ENCODE peak calls at places on chromosomes 13 and 19, in five cellular contexts. R is prostate gland; B is stimulated activated naive B cell treated with anti-CD40 and anti-IgM and Interleukin-4, amounts not matched to agents 10 μg/mL and 1 μg/mL and 100 μg/mL, for 72 hours; A is MCF 10A; W is T-helper 22 cell. Y is an unnamed sample.

GRCh38 chr13:50357586-50358118 is 342.4 kb downstream of the KCNRG start:
- DNase-seq in R (peak; percentile 88), B (no peak), A (peak; percentile 61), W (no peak), Y (peak; percentile 96)

GRCh38 chr19:30448386-30449130 is 76.4 kb downstream of the ZNF536 start:
- DNase-seq in R (no peak), B (no peak), A (no peak), W (no peak), Y (no peak)

GRCh38 chr13:40508767-40509342 is 157.6 kb downstream of the FOXO1 start:
- DNase-seq in R (no peak), B (no peak), A (no peak), W (no peak), Y (no peak)

GRCh38 chr13:83499286-83499685 is 383.0 kb downstream of the SLITRK1 start:
- DNase-seq in R (no peak), B (no peak), A (no peak), W (no peak), Y (no peak)

GRCh38 chr19:48683349-48683748 is 10.5 kb upstream of the NTN5 start:
- DNase-seq in R (no peak), B (no peak), A (no peak), W (no peak), Y (peak; percentile 22)

GRCh38 chr19:5775668-5776309 is 8.8 kb downstream of the PRR22 start:
- DNase-seq in R (no peak), B (no peak), A (peak; percentile 53), W (no peak), Y (peak; percentile 54)

GRCh38 chr19:29121684-29122083 is 91.3 kb downstream of the UQCRFS1 start:
- DNase-seq in R (no peak), B (peak; percentile 2), A (no peak), W (no peak), Y (no peak)

GRCh38 chr19:12720851-12721655 is 2.7 kb downstream of the TNPO2 start:
- DNase-seq in R (no peak), B (no peak), A (peak; percentile 27), W (no peak), Y (peak; percentile 21)

GRCh38 chr19:927707-928401 is 2.0 kb downstream of the ARID3A start:
- DNase-seq in R (no peak), B (no peak), A (no peak), W (no peak), Y (no peak)

GRCh38 chr13:110651726-110652230 is 36.4 kb downstream of the NAXD start:
- DNase-seq in R (no peak), B (no peak), A (no peak), W (no peak), Y (no peak)

GRCh38 chr13:111329641-111330040 is 9.2 kb downstream of the TEX29 start:
- DNase-seq in R (no peak), B (no peak), A (no peak), W (no peak), Y (no peak)

GRCh38 chr19:35545001-35545854 is at the start of gene TMEM147:
- DNase-seq in R (peak; percentile 91), B (peak; percentile 84), A (peak; percentile 90), W (peak; percentile 55), Y (peak; percentile 88)

GRCh38 chr13:108270442-108270841 is 924 bp downstream of the TNFSF13B start:
- DNase-seq in R (no peak), B (no peak), A (no peak), W (no peak), Y (no peak)

GRCh38 chr19:19662866-19663291 is 597 bp downstream of the ATP13A1 start:
- DNase-seq in R (no peak), B (no peak), A (peak; percentile 25), W (no peak), Y (no peak)

GRCh38 chr13:33752631-33753030 is 65.3 kb upstream of the RFC3 start:
- DNase-seq in R (no peak), B (no peak), A (no peak), W (no peak), Y (no peak)

GRCh38 chr19:34480971-34481821 is at the start of gene WTIP:
- DNase-seq in R (peak; percentile 50), B (no peak), A (peak; percentile 58), W (no peak), Y (peak; percentile 80)

GRCh38 chr19:7159105-7159933 is 89.8 kb downstream of the ZNF557 start:
- DNase-seq in R (no peak), B (no peak), A (peak; percentile 48), W (no peak), Y (no peak)

GRCh38 chr19:30857388-30857787 is 485.2 kb downstream of the ZNF536 start:
- DNase-seq in R (no peak), B (no peak), A (no peak), W (no peak), Y (no peak)

GRCh38 chr19:48614436-48615144 is at the start of gene FAM83E:
- DNase-seq in R (peak; percentile 61), B (no peak), A (peak; percentile 90), W (no peak), Y (peak; percentile 82)

GRCh38 chr19:44912854-44913253 is 1.6 kb upstream of the APOC1 start:
- DNase-seq in R (no peak), B (no peak), A (no peak), W (no peak), Y (no peak)

GRCh38 chr13:36382030-36382429 is 35.8 kb upstream of the SPART start:
- DNase-seq in R (no peak), B (no peak), A (peak; percentile 27), W (no peak), Y (peak; percentile 84)

GRCh38 chr13:30569901-30570576 is 47.7 kb upstream of the USPL1 start:
- DNase-seq in R (no peak), B (no peak), A (peak; percentile 92), W (no peak), Y (peak; percentile 97)

GRCh38 chr13:18995259-18995873 is 186.3 kb downstream of the TUBA3C start:
- DNase-seq in R (no peak), B (no peak), A (no peak), W (no peak), Y (no peak)

GRCh38 chr19:51808333-51808986 is 13.5 kb downstream of the FPR3 start:
- DNase-seq in R (peak; percentile 30), B (no peak), A (peak; percentile 81), W (no peak), Y (no peak)

GRCh38 chr19:5654931-5655330 is 25.4 kb downstream of the MICOS13 start:
- DNase-seq in R (no peak), B (no peak), A (no peak), W (no peak), Y (no peak)

Y was measured in epithelial cell of esophagus.